ENCODE peak calls at places on chromosomes 13 and 19, in four cellular contexts. V is thyroid gland; X is IMR-90; K is CD4-positive, alpha-beta T cell. P is an unnamed sample.

GRCh38 chr19:34644991-34645461 is 31.9 kb downstream of the SCGB2B2 start:
- DNase-seq in V (no peak), X (no peak), K (no peak), P (no peak)

GRCh38 chr13:33644607-33645543 is 173.1 kb upstream of the RFC3 start:
- DNase-seq in V (no peak), X (peak; percentile 4), K (no peak), P (no peak)

GRCh38 chr19:49691243-49692101 is 556 bp downstream of the CPT1C start:
- DNase-seq in V (peak; percentile 26), X (peak; percentile 70), K (no peak), P (no peak)

GRCh38 chr19:37855098-37855497 is 51.3 kb downstream of the WDR87 start:
- DNase-seq in V (peak; percentile 91), X (peak; percentile 17), K (no peak), P (peak; percentile 18)

GRCh38 chr13:55199132-55199531 is 1941.6 kb upstream of the PRR20A start:
- DNase-seq in V (no peak), X (no peak), K (no peak), P (no peak)

GRCh38 chr19:32676186-32676894 is 692 bp downstream of the RGS9BP start:
- DNase-seq in V (peak; percentile 33), X (no peak), K (no peak), P (no peak)

GRCh38 chr13:34719060-34719875 is 222.8 kb upstream of the NBEA start:
- DNase-seq in V (no peak), X (no peak), K (no peak), P (no peak)

GRCh38 chr19:18879579-18880373 is 16.2 kb downstream of the CERS1 start:
- DNase-seq in V (no peak), X (no peak), K (no peak), P (no peak)

GRCh38 chr13:44434441-44435141 is 61.0 kb downstream of the SERP2 start:
- DNase-seq in V (no peak), X (no peak), K (no peak), P (no peak)

GRCh38 chr19:46080561-46080960 is 39.8 kb upstream of the IGFL4 start:
- DNase-seq in V (no peak), X (peak; percentile 92), K (no peak), P (no peak)

GRCh38 chr13:69459346-69459745 is 648.3 kb upstream of the ATXN8OS start:
- DNase-seq in V (no peak), X (no peak), K (no peak), P (no peak)

GRCh38 chr19:13459351-13459750 is 46.9 kb downstream of the CACNA1A start:
- DNase-seq in V (no peak), X (no peak), K (no peak), P (no peak)

GRCh38 chr19:41945135-41945766 is 13.9 kb downstream of the RABAC1 start:
- DNase-seq in V (peak; percentile 31), X (no peak), K (peak; percentile 84), P (peak; percentile 67)

GRCh38 chr13:98459171-98459681 is 117.7 kb downstream of the STK24 start:
- DNase-seq in V (no peak), X (no peak), K (no peak), P (no peak)

GRCh38 chr19:4032436-4032835 is 24.9 kb downstream of the PIAS4 start:
- DNase-seq in V (no peak), X (no peak), K (no peak), P (no peak)

GRCh38 chr13:110759710-110760109 is 46.2 kb downstream of the ING1 start:
- DNase-seq in V (no peak), X (peak; percentile 87), K (no peak), P (no peak)

GRCh38 chr13:107854880-107855279 is 360.5 kb downstream of the LIG4 start:
- DNase-seq in V (no peak), X (no peak), K (no peak), P (no peak)

GRCh38 chr13:26540319-26540718 is 17.2 kb upstream of the WASF3 start:
- DNase-seq in V (no peak), X (no peak), K (no peak), P (no peak)

GRCh38 chr13:44739539-44739938 is 163.4 kb upstream of the TSC22D1 start:
- DNase-seq in V (no peak), X (peak; percentile 15), K (no peak), P (no peak)

GRCh38 chr13:33018886-33019285 is 2.7 kb downstream of the KL start:
- DNase-seq in V (no peak), X (no peak), K (no peak), P (no peak)

GRCh38 chr13:80141114-80141849 is 199.6 kb downstream of the SPRY2 start:
- DNase-seq in V (peak; percentile 78), X (peak; percentile 78), K (no peak), P (no peak)

GRCh38 chr13:23510544-23510916 is 59.7 kb upstream of the TNFRSF19 start:
- DNase-seq in V (no peak), X (no peak), K (no peak), P (no peak)

GRCh38 chr13:98405690-98406344 is 171.1 kb downstream of the STK24 start:
- DNase-seq in V (no peak), X (no peak), K (no peak), P (no peak)

GRCh38 chr19:51803529-51803928 is 8.6 kb downstream of the FPR3 start:
- DNase-seq in V (no peak), X (no peak), K (no peak), P (no peak)

GRCh38 chr13:28753208-28753892 is 34.6 kb upstream of the SLC46A3 start:
- DNase-seq in V (peak; percentile 79), X (peak; percentile 91), K (no peak), P (no peak)
- TF ChIP-seq CTCF in V (no peak), X (peak; percentile 13), K (no peak), P (no peak)

DNA sequence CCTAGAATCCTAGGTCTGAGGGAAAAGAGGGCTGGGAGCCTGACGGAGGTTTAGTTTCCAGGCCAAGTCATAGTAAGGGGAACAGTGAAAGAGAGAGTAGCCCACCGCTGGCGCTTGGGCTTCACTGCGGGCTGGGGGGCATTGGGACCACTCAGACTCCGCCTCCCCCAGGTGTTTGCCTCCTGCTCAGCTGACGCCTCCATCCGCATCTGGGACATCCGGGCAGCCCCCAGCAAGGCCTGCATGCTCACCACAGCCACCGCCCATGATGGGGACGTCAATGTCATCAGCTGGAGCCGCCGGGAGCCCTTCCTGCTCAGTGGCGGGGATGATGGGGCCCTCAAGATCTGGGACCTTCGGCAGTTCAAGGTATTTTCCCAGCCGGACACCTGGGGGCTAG is 4.5 kb upstream of the KCNJ14 start:
- DNase-seq in V (no peak), X (no peak), K (no peak), P (no peak)
- TF ChIP-seq CTCF in V (no peak), X (no peak), K (no peak), P (no peak)

GRCh38 chr13:94121686-94122085 is 357.8 kb downstream of the DCT start:
- DNase-seq in V (no peak), X (peak; percentile 86), K (no peak), P (no peak)

GRCh38 chr13:94120878-94121277 is 358.6 kb downstream of the DCT start:
- DNase-seq in V (no peak), X (no peak), K (no peak), P (no peak)

GRCh38 chr13:94122300-94122699 is 357.2 kb downstream of the DCT start:
- DNase-seq in V (no peak), X (no peak), K (no peak), P (no peak)

GRCh38 chr13:94123543-94123942 is 355.9 kb downstream of the DCT start:
- DNase-seq in V (no peak), X (no peak), K (no peak), P (no peak)

GRCh38 chr13:94119360-94119936 is 360.0 kb downstream of the DCT start:
- DNase-seq in V (no peak), X (no peak), K (no peak), P (no peak)
- TF ChIP-seq CTCF in V (no peak), X (no peak), K (no peak), P (no peak)

DNA sequence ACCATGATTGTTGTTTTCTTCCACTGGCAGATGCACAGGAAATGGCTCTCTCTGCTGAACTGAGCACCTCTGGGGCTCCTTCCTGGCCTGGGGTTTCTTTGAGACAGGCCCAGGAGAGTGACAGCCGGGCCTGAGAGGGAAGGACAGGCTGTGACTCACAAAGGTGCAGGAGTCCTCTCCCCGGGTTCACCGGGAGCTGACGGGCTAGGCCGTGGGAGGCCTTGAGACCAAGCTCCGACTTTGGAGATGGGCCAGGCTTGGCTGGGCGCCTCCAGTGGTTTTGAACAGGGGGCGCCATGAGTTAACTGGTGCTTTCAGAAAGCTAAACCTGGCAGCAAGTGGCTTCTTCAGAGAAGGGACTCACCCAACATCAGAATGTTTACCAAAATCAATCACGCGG is 143.4 kb downstream of the URI1 start:
- DNase-seq in V (peak; percentile 81), X (no peak), K (no peak), P (no peak)
- TF ChIP-seq CTCF in V (no peak), X (no peak), K (no peak), P (no peak)

GRCh38 chr19:57473646-57474045 is 3.7 kb downstream of the ZNF772 start:
- DNase-seq in V (no peak), X (no peak), K (no peak), P (no peak)

DNA sequence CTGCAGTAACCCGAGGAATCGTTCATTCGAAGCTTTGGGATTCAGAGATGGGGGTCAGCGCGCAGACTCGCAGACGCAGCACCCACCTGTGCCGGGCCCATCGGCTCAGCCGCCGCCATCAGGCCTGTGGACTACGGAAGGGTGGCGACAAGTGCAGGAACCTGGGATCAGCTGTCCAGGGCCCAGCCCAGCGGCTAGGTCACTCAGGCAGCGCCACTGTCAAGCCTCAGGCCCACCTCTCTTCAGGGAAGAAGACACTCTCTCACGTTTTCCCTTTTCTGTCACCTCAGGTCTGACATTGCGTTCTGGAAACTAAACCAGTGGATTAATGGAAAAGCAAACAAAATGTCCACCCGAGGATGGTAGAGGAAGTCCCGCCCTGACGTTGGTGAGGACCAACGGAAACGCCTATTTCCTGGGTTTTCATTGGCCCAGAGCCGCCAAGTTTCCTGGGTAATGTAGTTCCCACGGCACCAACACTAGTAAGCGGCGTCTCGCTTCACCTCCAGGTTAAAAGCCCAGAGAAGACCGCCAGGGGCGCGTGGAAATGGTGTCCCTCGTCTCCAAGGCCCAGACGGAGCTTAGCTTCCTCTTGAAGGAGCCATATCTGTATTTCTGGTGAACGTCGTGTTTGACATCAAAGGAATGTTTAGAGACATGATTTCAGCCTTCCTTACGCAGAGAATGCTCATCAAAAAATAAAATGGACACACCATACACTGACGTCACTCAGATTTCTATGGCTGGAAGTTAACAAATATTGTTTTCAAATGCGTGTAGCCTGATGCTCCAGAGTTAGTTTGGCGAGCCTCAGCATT is at the start of gene ZNF772:
- DNase-seq in V (peak; percentile 92), X (peak; percentile 96), K (peak; percentile 88), P (peak; percentile 68)
- TF ChIP-seq CTCF in V (peak; percentile 35), X (peak; percentile 78), K (peak; percentile 33), P (no peak)